ENCODE peak calls at places on chromosomes 13 and 19, in five cellular contexts. O is cardiac muscle cell, T is B cell, Q is left ventricle myocardium inferior, C is thyroid gland. G is an unnamed sample.

GRCh38 chr13:32538621-32539246 is at the start of gene N4BP2L2:
- DNase-seq in O (peak), T (peak), Q (peak), C (peak), G (peak)

GRCh38 chr13:102091231-102091630 is 310.6 kb downstream of the FGF14 start:
- DNase-seq in O (peak), T (no peak), Q (no peak), C (no peak), G (no peak)

GRCh38 chr13:80313668-80314278 is 27.2 kb downstream of the SPRY2 start:
- DNase-seq in O (no peak), T (no peak), Q (no peak), C (no peak), G (no peak)

GRCh38 chr19:34712606-34713261 is 21.3 kb upstream of the ZNF181 start:
- DNase-seq in O (peak), T (peak), Q (no peak), C (peak), G (peak)

GRCh38 chr19:7869453-7869909 is 4.7 kb downstream of the PRR36 start:
- DNase-seq in O (peak), T (peak), Q (peak), C (peak), G (peak)

GRCh38 chr19:3821857-3822364 is 35.7 kb upstream of the MATK start:
- DNase-seq in O (peak), T (peak), Q (peak), C (peak), G (peak)

GRCh38 chr13:100561599-100562204 is 26.9 kb downstream of the GGACT start:
- DNase-seq in O (no peak), T (no peak), Q (no peak), C (no peak), G (no peak)

GRCh38 chr13:109105899-109106298 is 476.5 kb downstream of the MYO16 start:
- DNase-seq in O (no peak), T (no peak), Q (no peak), C (no peak), G (no peak)

GRCh38 chr13:49219647-49220034 is 497 bp upstream of the MLNR start:
- DNase-seq in O (no peak), T (no peak), Q (no peak), C (no peak), G (peak)

GRCh38 chr19:48968813-48969218 is 3.7 kb downstream of the FTL start:
- DNase-seq in O (no peak), T (no peak), Q (no peak), C (peak), G (no peak)

GRCh38 chr19:15180451-15181390 is 20.1 kb downstream of the NOTCH3 start:
- DNase-seq in O (peak), T (no peak), Q (peak), C (no peak), G (no peak)

GRCh38 chr19:18470153-18470552 is 32.2 kb upstream of the ISYNA1 start:
- DNase-seq in O (peak), T (no peak), Q (no peak), C (no peak), G (peak)

GRCh38 chr19:11092181-11092538 is 2.9 kb downstream of the LDLR start:
- DNase-seq in O (no peak), T (no peak), Q (no peak), C (no peak), G (peak)

GRCh38 chr13:29418026-29418425 is 177.5 kb downstream of the SLC7A1 start:
- DNase-seq in O (no peak), T (no peak), Q (no peak), C (no peak), G (no peak)
- TF ChIP-seq CTCF in O (no peak), T (no peak), Q (no peak), C (no peak), G (no peak)

DNA sequence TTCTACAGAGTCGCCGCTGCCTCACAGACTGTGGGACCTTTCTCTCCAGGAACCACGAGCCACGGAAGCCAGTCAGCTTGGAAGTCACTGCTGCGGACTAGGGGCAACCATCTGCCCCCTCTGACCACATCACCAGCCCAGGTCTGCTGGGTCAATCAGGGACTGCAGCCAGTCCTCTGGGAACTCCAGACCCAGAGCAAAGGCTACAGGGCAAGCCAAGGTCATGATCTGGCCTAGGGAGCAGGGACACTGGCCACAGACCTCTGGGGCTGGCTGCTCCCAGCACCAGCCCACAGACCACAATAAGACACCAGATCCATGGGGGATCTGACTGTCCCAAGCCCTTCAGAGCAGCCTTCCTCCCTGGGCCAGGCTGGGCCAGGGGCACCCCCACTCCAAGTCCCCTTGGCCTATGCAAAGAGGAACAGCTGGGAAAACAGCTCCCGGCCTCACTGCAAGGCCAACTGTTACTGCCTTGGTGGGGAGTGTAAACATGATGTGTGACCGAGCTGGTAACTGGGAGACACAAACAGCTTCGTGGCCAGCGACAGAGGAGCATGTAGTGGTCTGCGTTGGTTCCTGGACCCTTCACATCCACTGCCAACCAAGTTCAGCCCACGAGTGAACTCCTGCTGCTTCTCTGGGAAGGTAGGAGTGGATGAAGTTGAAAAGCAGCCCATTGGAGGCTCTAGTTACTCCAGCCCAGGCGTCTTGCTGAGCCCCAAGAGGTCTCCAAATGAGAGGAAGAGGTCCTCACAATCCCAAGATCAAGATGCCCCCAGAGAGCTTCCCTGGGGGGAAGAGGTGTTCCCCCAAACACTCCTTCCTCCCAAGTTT is 1.5 kb downstream of the AKT2 start:
- DNase-seq in O (no peak), T (no peak), Q (no peak), C (no peak), G (no peak)
- TF ChIP-seq CTCF in O (no peak), T (no peak), Q (no peak), C (no peak), G (no peak)

DNA sequence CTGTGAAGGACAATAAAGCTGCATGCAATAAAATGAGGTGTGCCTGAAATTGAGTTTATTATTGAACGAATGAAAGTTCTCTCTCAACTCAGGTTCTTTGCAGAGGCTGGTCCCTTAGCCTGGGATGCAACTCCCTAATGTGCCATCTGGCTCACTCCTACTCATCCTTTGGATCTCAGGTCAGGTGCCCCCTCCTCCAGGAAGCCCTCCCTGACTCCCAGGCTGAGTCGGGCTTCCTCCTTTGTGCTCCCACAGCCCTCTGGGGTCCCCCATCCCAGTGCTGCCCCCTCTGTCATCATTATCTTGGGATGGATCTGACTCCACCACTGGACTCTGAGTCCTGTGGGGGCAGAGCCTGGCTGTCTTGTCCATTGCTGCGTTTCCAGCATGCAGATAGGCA is 2.7 kb upstream of the IRGC start:
- DNase-seq in O (no peak), T (no peak), Q (no peak), C (no peak), G (no peak)
- TF ChIP-seq CTCF in O (no peak), T (no peak), Q (no peak), C (no peak), G (no peak)

DNA sequence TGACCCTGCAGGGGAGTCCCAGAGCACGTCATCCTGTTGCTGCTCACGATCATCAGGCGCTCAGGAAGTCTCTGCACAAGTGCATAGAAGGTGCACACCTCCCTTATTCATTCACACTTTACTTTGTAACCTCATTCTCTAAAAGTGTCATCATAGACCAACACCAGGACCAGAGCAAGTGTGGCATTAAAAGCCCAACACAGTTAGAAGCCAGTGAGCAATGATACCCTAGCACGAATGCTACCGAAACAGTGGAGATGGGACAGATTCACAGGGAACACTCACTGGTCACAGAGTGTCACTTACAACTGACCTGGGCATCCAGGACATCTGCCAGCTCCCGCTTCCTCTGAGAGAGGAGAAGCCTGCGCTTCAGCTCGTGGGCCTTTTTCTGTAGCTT is 17.0 kb downstream of the HAUS8 start:
- DNase-seq in O (no peak), T (no peak), Q (no peak), C (no peak), G (no peak)
- TF ChIP-seq CTCF in O (no peak), T (no peak), Q (no peak), C (no peak), G (no peak)

GRCh38 chr13:30156270-30156669 is 151.1 kb downstream of the KATNAL1 start:
- DNase-seq in O (no peak), T (no peak), Q (no peak), C (no peak), G (no peak)

GRCh38 chr13:30157616-30157993 is 149.7 kb downstream of the KATNAL1 start:
- DNase-seq in O (no peak), T (no peak), Q (no peak), C (no peak), G (peak)

GRCh38 chr13:30159446-30159839 is 147.9 kb downstream of the KATNAL1 start:
- DNase-seq in O (no peak), T (no peak), Q (no peak), C (no peak), G (peak)

GRCh38 chr13:30156826-30157615 is 150.3 kb downstream of the KATNAL1 start:
- DNase-seq in O (no peak), T (no peak), Q (no peak), C (no peak), G (no peak)

DNA sequence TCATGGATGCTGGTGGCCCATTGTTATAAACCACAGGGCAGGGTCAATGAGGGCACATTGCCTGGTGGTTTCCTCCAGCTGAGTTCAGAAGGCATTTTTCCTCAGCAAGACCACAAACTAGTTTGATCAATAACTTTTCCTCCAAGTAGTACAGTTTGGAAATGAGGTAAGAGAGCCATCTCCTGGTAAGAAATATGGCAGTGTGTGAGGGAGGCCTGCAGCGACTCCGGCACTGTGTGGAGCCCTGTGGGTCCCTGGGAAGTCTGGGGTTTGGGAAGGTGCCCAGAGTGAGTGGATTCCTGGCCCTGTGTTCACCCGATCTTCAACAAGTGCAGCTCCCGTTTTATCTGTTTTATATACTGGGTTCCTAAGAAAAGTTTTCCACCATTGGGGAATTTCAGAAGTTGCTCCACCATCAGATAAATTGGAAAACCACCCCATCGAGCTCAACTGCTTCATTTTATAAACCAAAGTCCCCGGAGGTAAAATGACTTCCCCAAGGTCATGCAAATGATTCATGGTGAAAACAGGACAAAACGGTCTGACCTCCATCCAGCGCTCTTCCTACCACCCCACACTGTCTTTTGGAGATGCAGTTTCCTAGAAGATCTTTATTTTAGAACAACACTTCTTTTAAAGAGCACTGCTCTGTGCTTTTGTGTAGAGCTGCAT is 148.4 kb downstream of the KATNAL1 start:
- DNase-seq in O (no peak), T (no peak), Q (no peak), C (no peak), G (no peak)
- TF ChIP-seq CTCF in O (peak), T (no peak), Q (no peak), C (peak), G (no peak)

GRCh38 chr19:45954132-45954531 is 19.5 kb downstream of the NOVA2 start:
- DNase-seq in O (no peak), T (no peak), Q (no peak), C (no peak), G (no peak)

GRCh38 chr19:45953676-45954075 is 20.0 kb downstream of the NOVA2 start:
- DNase-seq in O (no peak), T (no peak), Q (no peak), C (no peak), G (no peak)

GRCh38 chr19:45958763-45959516 is 14.7 kb downstream of the NOVA2 start:
- DNase-seq in O (no peak), T (no peak), Q (no peak), C (no peak), G (no peak)

GRCh38 chr19:45958320-45958719 is 15.3 kb downstream of the NOVA2 start:
- DNase-seq in O (no peak), T (no peak), Q (no peak), C (no peak), G (no peak)

DNA sequence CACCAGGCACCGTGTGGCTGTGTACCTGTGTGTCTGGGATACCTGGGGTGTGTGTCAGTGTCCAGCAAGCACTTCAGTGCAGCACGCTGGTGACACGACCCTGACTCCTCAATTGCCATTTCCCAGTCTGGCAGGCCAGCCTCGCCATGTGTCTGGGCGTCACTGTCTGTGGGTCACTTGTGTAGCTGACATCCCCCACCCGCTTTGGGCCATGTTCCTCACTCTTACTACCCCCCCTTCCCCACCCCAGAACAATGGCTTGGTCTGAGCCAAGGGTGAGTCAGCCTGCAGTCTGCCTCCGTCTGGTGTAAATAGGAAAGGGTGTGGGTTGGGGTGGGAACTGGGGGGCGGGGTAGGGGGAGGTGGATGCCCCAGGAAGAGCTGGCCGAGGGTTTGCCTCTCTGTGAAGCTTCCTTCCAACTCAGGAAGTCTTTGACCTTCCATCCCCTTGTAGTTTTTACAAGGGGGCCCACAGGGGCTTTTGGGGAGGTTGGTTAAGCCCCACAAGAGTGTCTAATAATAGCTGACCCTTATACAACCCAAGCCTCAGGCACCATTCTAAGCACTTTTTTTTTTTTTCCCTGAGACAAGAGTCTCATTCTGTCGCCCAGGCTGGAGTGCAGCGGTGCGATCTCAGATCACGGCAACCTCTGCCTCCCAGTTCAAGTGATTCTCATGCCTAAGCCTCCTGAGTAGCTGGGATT is 17.6 kb downstream of the NOVA2 start:
- DNase-seq in O (no peak), T (no peak), Q (peak), C (peak), G (no peak)
- TF ChIP-seq CTCF in O (no peak), T (no peak), Q (no peak), C (no peak), G (no peak)

GRCh38 chr13:76250211-76250610 is 614.1 kb downstream of the LMO7 start:
- DNase-seq in O (no peak), T (no peak), Q (no peak), C (no peak), G (no peak)
- TF ChIP-seq CTCF in O (no peak), T (no peak), Q (no peak), C (no peak), G (no peak)